ENCODE peak calls at places on chromosomes 6 and 20, in four cellular contexts. One of them, this sample, is unnamed.

GRCh38 chr20:16904751-16905150 is 156.6 kb downstream of the OTOR start:
- DNase-seq in GM10248: no peak
- DNase-seq in progenitor cell of endocrine pancreas: no peak
- DNase-seq in HFFc6: no peak
- DNase-seq in this sample: no peak

GRCh38 chr6:77019081-77019480 is 444.2 kb downstream of the HTR1B start:
- DNase-seq in GM10248: no peak
- DNase-seq in progenitor cell of endocrine pancreas: no peak
- DNase-seq in HFFc6: no peak
- DNase-seq in this sample: no peak

GRCh38 chr20:36919715-36920333 is 31.7 kb downstream of the SAMHD1 start:
- DNase-seq in GM10248: peak
- DNase-seq in progenitor cell of endocrine pancreas: no peak
- DNase-seq in HFFc6: peak
- DNase-seq in this sample: no peak

GRCh38 chr20:17859002-17859615 is 109.5 kb downstream of the SNX5 start:
- DNase-seq in GM10248: peak
- DNase-seq in progenitor cell of endocrine pancreas: no peak
- DNase-seq in HFFc6: no peak
- DNase-seq in this sample: peak

GRCh38 chr20:38872491-38873049 is 53.6 kb upstream of the FAM83D start:
- DNase-seq in GM10248: no peak
- DNase-seq in progenitor cell of endocrine pancreas: no peak
- DNase-seq in HFFc6: no peak
- DNase-seq in this sample: no peak

GRCh38 chr6:26452631-26453030 is 5.1 kb upstream of the BTN2A1 start:
- DNase-seq in GM10248: no peak
- DNase-seq in progenitor cell of endocrine pancreas: no peak
- DNase-seq in HFFc6: no peak
- DNase-seq in this sample: no peak

GRCh38 chr6:15429146-15430110 is 183.6 kb downstream of the JARID2 start:
- DNase-seq in GM10248: no peak
- DNase-seq in progenitor cell of endocrine pancreas: no peak
- DNase-seq in HFFc6: peak
- DNase-seq in this sample: no peak

GRCh38 chr6:40308533-40309306 is 278.4 kb downstream of the LRFN2 start:
- DNase-seq in GM10248: peak
- DNase-seq in progenitor cell of endocrine pancreas: peak
- DNase-seq in HFFc6: peak
- DNase-seq in this sample: peak

GRCh38 chr20:3227936-3228749 is 10.8 kb downstream of the SLC4A11 start:
- DNase-seq in GM10248: no peak
- DNase-seq in progenitor cell of endocrine pancreas: no peak
- DNase-seq in HFFc6: no peak
- DNase-seq in this sample: no peak

GRCh38 chr20:45037635-45038034 is 63.3 kb downstream of the KCNS1 start:
- DNase-seq in GM10248: no peak
- DNase-seq in progenitor cell of endocrine pancreas: no peak
- DNase-seq in HFFc6: no peak
- DNase-seq in this sample: no peak

GRCh38 chr20:37383229-37383989 is 37.5 kb downstream of the SRC start:
- DNase-seq in GM10248: no peak
- DNase-seq in progenitor cell of endocrine pancreas: no peak
- DNase-seq in HFFc6: no peak
- DNase-seq in this sample: no peak

GRCh38 chr6:3876131-3876530 is 27.0 kb downstream of the FAM50B start:
- DNase-seq in GM10248: no peak
- DNase-seq in progenitor cell of endocrine pancreas: no peak
- DNase-seq in HFFc6: no peak
- DNase-seq in this sample: no peak

GRCh38 chr6:56364482-56365313 is 117.3 kb upstream of the COL21A1 start:
- DNase-seq in GM10248: no peak
- DNase-seq in progenitor cell of endocrine pancreas: no peak
- DNase-seq in HFFc6: peak
- DNase-seq in this sample: no peak

GRCh38 chr6:35213824-35214756 is at the start of gene SCUBE3:
- DNase-seq in GM10248: peak
- DNase-seq in progenitor cell of endocrine pancreas: peak
- DNase-seq in HFFc6: peak
- DNase-seq in this sample: no peak

GRCh38 chr6:13794184-13794583 is 20.2 kb downstream of the MCUR1 start:
- DNase-seq in GM10248: no peak
- DNase-seq in progenitor cell of endocrine pancreas: no peak
- DNase-seq in HFFc6: peak
- DNase-seq in this sample: no peak

GRCh38 chr20:18611492-18611891 is 23.6 kb downstream of the DTD1 start:
- DNase-seq in GM10248: no peak
- DNase-seq in progenitor cell of endocrine pancreas: no peak
- DNase-seq in HFFc6: no peak
- DNase-seq in this sample: no peak

GRCh38 chr6:28490191-28490890 is 25.3 kb downstream of the GPX6 start:
- DNase-seq in GM10248: peak
- DNase-seq in progenitor cell of endocrine pancreas: no peak
- DNase-seq in HFFc6: peak
- DNase-seq in this sample: no peak

GRCh38 chr20:3082306-3082951 is 2.1 kb downstream of the AVP start:
- DNase-seq in GM10248: no peak
- DNase-seq in progenitor cell of endocrine pancreas: no peak
- DNase-seq in HFFc6: no peak
- DNase-seq in this sample: no peak

GRCh38 chr6:101226677-101227135 is 166.8 kb upstream of the GRIK2 start:
- DNase-seq in GM10248: peak
- DNase-seq in progenitor cell of endocrine pancreas: peak
- DNase-seq in HFFc6: peak
- DNase-seq in this sample: no peak

GRCh38 chr6:161105408-161105807 is 113.8 kb downstream of the MAP3K4 start:
- DNase-seq in GM10248: no peak
- DNase-seq in progenitor cell of endocrine pancreas: no peak
- DNase-seq in HFFc6: no peak
- DNase-seq in this sample: no peak

GRCh38 chr6:136600818-136601217 is 50.6 kb upstream of the MAP7 start:
- DNase-seq in GM10248: no peak
- DNase-seq in progenitor cell of endocrine pancreas: no peak
- DNase-seq in HFFc6: no peak
- DNase-seq in this sample: no peak

GRCh38 chr6:112563368-112563767 is 216.2 kb downstream of the RFPL4B start:
- DNase-seq in GM10248: no peak
- DNase-seq in progenitor cell of endocrine pancreas: no peak
- DNase-seq in HFFc6: peak
- DNase-seq in this sample: no peak

DNA sequence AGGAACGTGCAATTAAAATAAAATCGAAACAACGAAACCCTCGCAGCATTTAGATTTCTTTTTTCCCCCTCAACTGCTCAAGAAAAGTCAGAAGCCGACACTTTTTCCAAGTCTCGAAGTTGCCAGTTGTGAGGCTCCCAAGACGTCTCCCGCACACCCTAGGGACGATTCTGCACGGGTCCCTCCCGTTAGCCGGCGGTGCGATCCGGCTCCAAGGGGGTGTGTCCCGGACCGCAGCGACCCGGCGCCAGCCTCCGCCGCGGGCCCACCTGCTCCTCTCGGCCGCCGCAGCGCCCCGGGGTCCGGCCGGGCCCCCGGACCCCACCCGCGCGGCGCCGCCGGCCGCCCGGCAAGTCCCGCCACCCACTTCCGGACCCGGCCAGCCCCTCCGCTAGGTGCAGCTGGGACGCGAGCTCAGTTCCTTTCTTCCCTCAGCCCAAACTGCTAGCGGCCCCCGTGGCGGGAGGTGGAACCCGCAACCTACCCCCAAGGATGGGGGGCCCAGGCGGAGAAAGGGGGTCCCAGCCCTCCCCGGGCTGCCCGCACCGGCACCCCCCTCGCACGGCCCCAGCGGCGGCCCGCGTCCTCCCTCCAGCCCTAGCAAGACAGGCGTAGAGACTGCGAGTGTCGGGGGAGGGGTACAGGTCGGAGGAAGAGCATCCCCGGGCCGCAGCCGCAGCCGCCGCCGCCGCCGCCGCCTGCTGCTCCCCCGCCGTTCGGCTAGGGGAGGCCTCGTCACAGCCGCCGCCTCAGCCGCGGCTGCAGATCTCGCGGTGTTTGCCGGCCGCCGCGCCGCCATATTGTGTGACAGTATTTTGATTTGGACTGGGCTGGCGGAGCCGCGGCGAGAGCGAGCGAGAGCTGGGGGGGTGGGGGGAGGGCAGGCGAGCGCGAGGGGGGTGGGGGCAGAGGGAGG is 514 bp upstream of the TAB2 start:
- DNase-seq in GM10248: peak
- DNase-seq in progenitor cell of endocrine pancreas: peak
- DNase-seq in HFFc6: peak
- DNase-seq in this sample: peak
- TF ChIP-seq CTCF in GM10248: no peak
- TF ChIP-seq CTCF in progenitor cell of endocrine pancreas: no peak
- TF ChIP-seq CTCF in HFFc6: no peak
- TF ChIP-seq CTCF in this sample: no peak

GRCh38 chr6:89596056-89596455 is 42.5 kb downstream of the LYRM2 start:
- DNase-seq in GM10248: peak
- DNase-seq in progenitor cell of endocrine pancreas: no peak
- DNase-seq in HFFc6: no peak
- DNase-seq in this sample: no peak

GRCh38 chr6:89596484-89596883 is 42.1 kb downstream of the LYRM2 start:
- DNase-seq in GM10248: no peak
- DNase-seq in progenitor cell of endocrine pancreas: no peak
- DNase-seq in HFFc6: no peak
- DNase-seq in this sample: no peak

GRCh38 chr6:89597372-89597771 is 41.2 kb downstream of the LYRM2 start:
- DNase-seq in GM10248: no peak
- DNase-seq in progenitor cell of endocrine pancreas: no peak
- DNase-seq in HFFc6: no peak
- DNase-seq in this sample: no peak

GRCh38 chr6:89599727-89600126 is 38.8 kb downstream of the LYRM2 start:
- DNase-seq in GM10248: no peak
- DNase-seq in progenitor cell of endocrine pancreas: no peak
- DNase-seq in HFFc6: no peak
- DNase-seq in this sample: no peak

DNA sequence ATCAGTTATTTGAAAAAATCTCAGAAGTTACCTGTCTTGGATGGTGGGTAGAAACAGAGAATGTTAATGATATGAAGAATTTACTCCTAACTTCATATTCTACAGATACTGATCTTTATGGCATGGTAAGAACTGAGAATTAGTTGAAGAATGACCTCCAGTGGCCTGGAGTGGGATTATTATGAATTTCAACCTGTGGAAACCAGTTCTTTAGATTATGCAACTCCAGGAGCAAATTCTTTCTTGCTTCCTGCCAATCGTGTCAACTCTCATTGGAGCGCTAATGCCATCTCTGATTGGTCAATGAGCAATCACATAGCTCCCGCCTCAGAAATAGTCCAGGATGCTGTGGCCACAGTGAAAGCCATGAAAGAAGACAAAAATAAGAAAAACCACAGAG is 40.6 kb downstream of the LYRM2 start:
- DNase-seq in GM10248: no peak
- DNase-seq in progenitor cell of endocrine pancreas: no peak
- DNase-seq in HFFc6: peak
- DNase-seq in this sample: no peak
- TF ChIP-seq CTCF in GM10248: peak
- TF ChIP-seq CTCF in progenitor cell of endocrine pancreas: peak
- TF ChIP-seq CTCF in HFFc6: peak
- TF ChIP-seq CTCF in this sample: no peak

GRCh38 chr20:58307270-58307669 is 2.2 kb upstream of the RAB22A start:
- DNase-seq in GM10248: no peak
- DNase-seq in progenitor cell of endocrine pancreas: no peak
- DNase-seq in HFFc6: no peak
- DNase-seq in this sample: no peak
- TF ChIP-seq CTCF in GM10248: no peak
- TF ChIP-seq CTCF in progenitor cell of endocrine pancreas: no peak
- TF ChIP-seq CTCF in HFFc6: no peak
- TF ChIP-seq CTCF in this sample: no peak

GRCh38 chr6:157381631-157382621 is 936 bp downstream of the ZDHHC14 start:
- DNase-seq in GM10248: peak
- DNase-seq in progenitor cell of endocrine pancreas: peak
- DNase-seq in HFFc6: peak
- DNase-seq in this sample: peak
- TF ChIP-seq CTCF in GM10248: peak
- TF ChIP-seq CTCF in progenitor cell of endocrine pancreas: peak
- TF ChIP-seq CTCF in HFFc6: no peak
- TF ChIP-seq CTCF in this sample: no peak

GRCh38 chr6:39088331-39088730 is 26.7 kb downstream of the SAYSD1 start:
- DNase-seq in GM10248: no peak
- DNase-seq in progenitor cell of endocrine pancreas: peak
- DNase-seq in HFFc6: peak
- DNase-seq in this sample: no peak
- TF ChIP-seq CTCF in GM10248: no peak
- TF ChIP-seq CTCF in progenitor cell of endocrine pancreas: peak
- TF ChIP-seq CTCF in HFFc6: peak
- TF ChIP-seq CTCF in this sample: no peak

DNA sequence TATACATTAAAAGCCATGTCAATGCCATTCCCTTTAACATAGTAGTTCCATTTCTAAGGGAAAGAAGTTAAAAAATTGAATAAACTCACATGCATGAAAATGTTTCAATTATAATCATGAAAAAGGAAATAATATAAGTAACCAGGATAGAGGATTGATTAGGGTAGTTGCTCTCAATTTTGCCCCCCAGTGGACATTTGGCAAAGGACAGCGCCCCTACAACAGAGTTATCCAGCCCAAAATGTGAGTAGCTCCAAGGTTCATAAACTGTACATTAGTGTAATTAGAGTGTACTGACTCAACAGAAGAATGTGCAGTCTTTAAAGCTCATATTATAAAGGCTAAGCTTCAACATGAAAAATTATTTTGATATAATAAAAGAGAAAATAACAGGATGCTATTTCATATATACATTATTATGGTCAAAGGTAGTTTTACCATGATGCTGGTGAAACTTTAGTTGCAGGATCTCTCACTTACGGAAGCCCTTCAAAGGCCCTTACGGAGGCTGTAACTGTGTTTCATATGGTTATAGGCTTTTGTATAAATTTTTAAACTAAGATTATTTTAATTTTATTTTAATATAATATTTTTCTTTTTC is 403.4 kb downstream of the PLCB1 start:
- DNase-seq in GM10248: no peak
- DNase-seq in progenitor cell of endocrine pancreas: no peak
- DNase-seq in HFFc6: no peak
- DNase-seq in this sample: no peak
- TF ChIP-seq CTCF in GM10248: peak
- TF ChIP-seq CTCF in progenitor cell of endocrine pancreas: peak
- TF ChIP-seq CTCF in HFFc6: peak
- TF ChIP-seq CTCF in this sample: peak

This sample was measured in natural killer cell.